ENCODE peak calls at places on chromosomes 13 and 19, in six cellular contexts. T, D, Q, N, A and Y are unnamed samples.

GRCh38 chr13:30004204-30004603 is 153.8 kb upstream of the UBL3 start:
- DNase-seq in T (no peak), D (no peak), Q (no peak), N (no peak), A (no peak), Y (no peak)

GRCh38 chr19:55460670-55461258 is 678 bp downstream of the ISOC2 start:
- DNase-seq in T (no peak), D (peak), Q (peak), N (peak), A (peak), Y (peak)

GRCh38 chr19:3506384-3507340 is 551 bp downstream of the FZR1 start:
- DNase-seq in T (peak), D (peak), Q (peak), N (peak), A (peak), Y (peak)

GRCh38 chr13:39623466-39623865 is 20.5 kb upstream of the LHFPL6 start:
- DNase-seq in T (no peak), D (no peak), Q (no peak), N (no peak), A (no peak), Y (no peak)

GRCh38 chr13:22061371-22061805 is 390.5 kb downstream of the FGF9 start:
- DNase-seq in T (no peak), D (peak), Q (no peak), N (no peak), A (no peak), Y (no peak)

GRCh38 chr13:110392510-110393233 is 85.6 kb downstream of the COL4A2 start:
- DNase-seq in T (no peak), D (no peak), Q (no peak), N (no peak), A (no peak), Y (no peak)

GRCh38 chr13:74062933-74063332 is 71.3 kb downstream of the KLF12 start:
- DNase-seq in T (peak), D (peak), Q (no peak), N (peak), A (no peak), Y (peak)

GRCh38 chr13:28953714-28954113 is 133.6 kb downstream of the MTUS2 start:
- DNase-seq in T (no peak), D (no peak), Q (no peak), N (no peak), A (no peak), Y (no peak)

GRCh38 chr13:28161370-28161769 is 23.0 kb downstream of the PAN3 start:
- DNase-seq in T (no peak), D (no peak), Q (no peak), N (peak), A (no peak), Y (no peak)

GRCh38 chr13:76336889-76337844 is 549.0 kb downstream of the KCTD12 start:
- DNase-seq in T (no peak), D (no peak), Q (no peak), N (no peak), A (no peak), Y (no peak)

GRCh38 chr13:70613295-70613694 is 505.0 kb upstream of the KLHL1 start:
- DNase-seq in T (no peak), D (no peak), Q (no peak), N (no peak), A (no peak), Y (no peak)

GRCh38 chr13:52450012-52450792 is at the start of gene VPS36:
- DNase-seq in T (peak), D (peak), Q (peak), N (peak), A (peak), Y (peak)

GRCh38 chr13:52449323-52450011 is 967 bp downstream of the VPS36 start:
- DNase-seq in T (peak), D (no peak), Q (no peak), N (no peak), A (no peak), Y (no peak)

GRCh38 chr13:52447815-52448552 is 2.5 kb downstream of the VPS36 start:
- DNase-seq in T (no peak), D (no peak), Q (no peak), N (no peak), A (no peak), Y (no peak)

GRCh38 chr13:52452470-52452869 is 2.0 kb upstream of the VPS36 start:
- DNase-seq in T (no peak), D (no peak), Q (no peak), N (no peak), A (no peak), Y (no peak)

GRCh38 chr13:52450793-52451116 is 321 bp upstream of the VPS36 start:
- DNase-seq in T (no peak), D (no peak), Q (no peak), N (no peak), A (no peak), Y (no peak)
- TF ChIP-seq CTCF in T (peak), D (peak), Q (no peak), N (no peak), A (no peak), Y (no peak)

DNA sequence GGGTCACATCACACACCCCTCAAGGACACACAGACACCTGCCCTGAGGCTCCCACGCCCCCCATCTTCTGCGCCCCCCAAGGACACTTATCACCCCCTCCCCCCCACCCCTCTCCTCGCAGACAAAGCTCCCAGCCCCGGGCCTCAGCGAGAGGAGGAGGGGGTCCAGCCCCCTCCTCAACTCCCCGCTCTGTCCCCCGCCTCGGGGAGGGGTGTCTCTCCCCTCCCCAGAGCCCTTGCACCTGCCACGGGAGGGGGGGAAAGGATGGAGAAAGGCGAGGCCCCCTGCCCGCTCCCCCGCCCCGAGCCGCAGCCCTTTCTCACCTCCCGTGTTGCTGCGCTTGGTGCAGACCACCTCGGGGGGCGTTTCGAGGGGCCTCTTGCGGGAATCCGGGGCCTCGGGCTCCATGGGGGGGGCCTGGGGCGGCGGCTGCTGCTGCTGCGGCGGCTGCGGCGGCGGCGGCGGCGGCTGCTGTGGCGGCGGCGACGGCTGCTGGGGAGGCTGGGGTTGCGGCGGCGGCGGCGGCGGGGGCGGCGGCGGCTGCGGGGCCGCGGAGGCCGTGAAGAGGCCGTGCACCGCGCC is 630 bp downstream of the NOVA2 start:
- DNase-seq in T (no peak), D (peak), Q (no peak), N (no peak), A (no peak), Y (no peak)
- TF ChIP-seq CTCF in T (no peak), D (no peak), Q (no peak), N (no peak), A (no peak), Y (no peak)

GRCh38 chr13:88196106-88196505 is 524.9 kb downstream of the SLITRK5 start:
- DNase-seq in T (no peak), D (no peak), Q (no peak), N (no peak), A (no peak), Y (no peak)
- TF ChIP-seq CTCF in T (no peak), D (no peak), Q (no peak), N (no peak), A (no peak), Y (no peak)

GRCh38 chr13:36848228-36848982 is 29.4 kb downstream of the RFXAP start:
- DNase-seq in T (no peak), D (no peak), Q (no peak), N (no peak), A (no peak), Y (no peak)
- TF ChIP-seq CTCF in T (peak), D (no peak), Q (no peak), N (no peak), A (peak), Y (no peak)

GRCh38 chr19:19111138-19111835 is 27.0 kb downstream of the TMEM161A start:
- DNase-seq in T (no peak), D (no peak), Q (no peak), N (no peak), A (no peak), Y (peak)

GRCh38 chr19:19111967-19112580 is 26.2 kb downstream of the TMEM161A start:
- DNase-seq in T (no peak), D (no peak), Q (no peak), N (no peak), A (no peak), Y (peak)

GRCh38 chr19:19110410-19111137 is 27.7 kb downstream of the TMEM161A start:
- DNase-seq in T (no peak), D (peak), Q (no peak), N (no peak), A (no peak), Y (no peak)

GRCh38 chr19:19115954-19116353 is 22.3 kb downstream of the TMEM161A start:
- DNase-seq in T (peak), D (peak), Q (no peak), N (peak), A (peak), Y (no peak)

GRCh38 chr19:19113040-19113541 is 25.2 kb downstream of the TMEM161A start:
- DNase-seq in T (no peak), D (no peak), Q (no peak), N (no peak), A (no peak), Y (peak)
- TF ChIP-seq CTCF in T (no peak), D (no peak), Q (no peak), N (no peak), A (no peak), Y (no peak)

GRCh38 chr13:108086678-108087077 is 128.7 kb downstream of the LIG4 start:
- DNase-seq in T (no peak), D (no peak), Q (no peak), N (no peak), A (no peak), Y (no peak)
- TF ChIP-seq CTCF in T (no peak), D (no peak), Q (no peak), N (no peak), A (no peak), Y (no peak)